ENCODE peak calls at places on chromosome 17, in six cellular contexts. Z is uterus, F is ovary, A is astrocyte of the spinal cord, K is osteoblast, R is left ventricle myocardium inferior. G is an unnamed sample.

GRCh38 chr17:34354637-34355036 is 1.6 kb upstream of the CCL13 start:
- DNase-seq in Z (no peak), F (no peak), A (no peak), K (no peak), R (no peak), G (peak)

GRCh38 chr17:32971171-32971570 is 20.5 kb upstream of the SPACA3 start:
- DNase-seq in Z (no peak), F (no peak), A (peak), K (no peak), R (no peak), G (peak)

GRCh38 chr17:16339402-16339801 is 13.9 kb downstream of the CENPV start:
- DNase-seq in Z (no peak), F (no peak), A (no peak), K (no peak), R (no peak), G (no peak)

GRCh38 chr17:17570207-17570797 is 21.2 kb downstream of the PEMT start:
- DNase-seq in Z (no peak), F (no peak), A (peak), K (peak), R (peak), G (no peak)

GRCh38 chr17:55398689-55399088 is 22.9 kb downstream of the MMD start:
- DNase-seq in Z (no peak), F (no peak), A (no peak), K (no peak), R (no peak), G (no peak)

GRCh38 chr17:60641810-60642220 is 35.8 kb upstream of the BCAS3 start:
- DNase-seq in Z (peak), F (peak), A (peak), K (peak), R (no peak), G (peak)

GRCh38 chr17:28901866-28902818 is 737 bp downstream of the DHRS13 start:
- DNase-seq in Z (peak), F (peak), A (no peak), K (peak), R (peak), G (peak)

GRCh38 chr17:81419333-81419885 is 24.2 kb downstream of the BAHCC1 start:
- DNase-seq in Z (peak), F (peak), A (peak), K (peak), R (peak), G (peak)

GRCh38 chr17:6570731-6571465 is 14.5 kb upstream of the PITPNM3 start:
- DNase-seq in Z (no peak), F (no peak), A (no peak), K (no peak), R (no peak), G (no peak)

GRCh38 chr17:59402760-59403159 is 71.3 kb downstream of the YPEL2 start:
- DNase-seq in Z (no peak), F (no peak), A (no peak), K (no peak), R (no peak), G (no peak)

GRCh38 chr17:21841839-21842238 is 149.5 kb downstream of the KCNJ18 start:
- DNase-seq in Z (no peak), F (no peak), A (no peak), K (no peak), R (no peak), G (no peak)

GRCh38 chr17:39225974-39226683 is 384 bp upstream of the STAC2 start:
- DNase-seq in Z (peak), F (peak), A (peak), K (peak), R (peak), G (peak)

GRCh38 chr17:4542726-4543191 is 12.4 kb downstream of the MYBBP1A start:
- DNase-seq in Z (no peak), F (no peak), A (no peak), K (no peak), R (no peak), G (no peak)

GRCh38 chr17:2414665-2415064 is 13.8 kb upstream of the MNT start:
- DNase-seq in Z (no peak), F (no peak), A (no peak), K (no peak), R (no peak), G (no peak)

GRCh38 chr17:13074026-13074425 is 56.2 kb upstream of the ELAC2 start:
- DNase-seq in Z (no peak), F (no peak), A (peak), K (peak), R (no peak), G (peak)

GRCh38 chr17:63675607-63676539 is 24.1 kb downstream of the LIMD2 start:
- DNase-seq in Z (peak), F (peak), A (peak), K (peak), R (peak), G (peak)

GRCh38 chr17:80797741-80798594 is 193.7 kb upstream of the CHMP6 start:
- DNase-seq in Z (no peak), F (no peak), A (no peak), K (no peak), R (no peak), G (no peak)

GRCh38 chr17:32445976-32446375 is 1.7 kb downstream of the PSMD11 start:
- DNase-seq in Z (no peak), F (no peak), A (peak), K (peak), R (no peak), G (peak)

GRCh38 chr17:2125013-2125535 is 70.2 kb downstream of the HIC1 start:
- DNase-seq in Z (no peak), F (no peak), A (peak), K (peak), R (no peak), G (no peak)

GRCh38 chr17:73248532-73248931 is 13.1 kb downstream of the CPSF4L start:
- DNase-seq in Z (no peak), F (no peak), A (no peak), K (no peak), R (no peak), G (no peak)

GRCh38 chr17:73250851-73251640 is 10.6 kb downstream of the CPSF4L start:
- DNase-seq in Z (no peak), F (no peak), A (no peak), K (no peak), R (no peak), G (no peak)

GRCh38 chr17:73249700-73250099 is 12.0 kb downstream of the CPSF4L start:
- DNase-seq in Z (no peak), F (no peak), A (no peak), K (no peak), R (no peak), G (no peak)

GRCh38 chr17:73251871-73252270 is 9.8 kb downstream of the CPSF4L start:
- DNase-seq in Z (no peak), F (no peak), A (no peak), K (no peak), R (no peak), G (no peak)

DNA sequence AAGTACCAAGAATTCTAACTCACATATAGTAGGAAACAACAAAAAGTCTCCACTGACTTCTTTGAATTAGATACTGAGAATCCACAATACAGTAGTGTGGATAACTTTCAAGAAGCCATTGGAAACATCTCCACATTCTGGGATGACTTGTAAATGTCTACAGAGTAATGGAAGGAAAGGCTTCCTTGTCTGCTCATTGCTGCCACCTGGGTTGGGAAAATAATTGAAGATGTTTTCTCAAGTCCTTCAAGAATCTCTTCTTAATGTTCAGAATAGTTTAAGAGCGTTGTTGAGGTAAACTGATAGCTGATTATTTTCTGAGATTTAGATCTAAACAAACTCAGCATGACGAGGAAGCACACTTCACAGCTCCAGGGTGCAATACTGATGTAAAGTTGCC is 14.0 kb downstream of the CPSF4L start:
- DNase-seq in Z (no peak), F (no peak), A (no peak), K (no peak), R (no peak), G (no peak)
- TF ChIP-seq CTCF in Z (no peak), F (no peak), A (peak), K (peak), R (no peak), G (peak)

DNA sequence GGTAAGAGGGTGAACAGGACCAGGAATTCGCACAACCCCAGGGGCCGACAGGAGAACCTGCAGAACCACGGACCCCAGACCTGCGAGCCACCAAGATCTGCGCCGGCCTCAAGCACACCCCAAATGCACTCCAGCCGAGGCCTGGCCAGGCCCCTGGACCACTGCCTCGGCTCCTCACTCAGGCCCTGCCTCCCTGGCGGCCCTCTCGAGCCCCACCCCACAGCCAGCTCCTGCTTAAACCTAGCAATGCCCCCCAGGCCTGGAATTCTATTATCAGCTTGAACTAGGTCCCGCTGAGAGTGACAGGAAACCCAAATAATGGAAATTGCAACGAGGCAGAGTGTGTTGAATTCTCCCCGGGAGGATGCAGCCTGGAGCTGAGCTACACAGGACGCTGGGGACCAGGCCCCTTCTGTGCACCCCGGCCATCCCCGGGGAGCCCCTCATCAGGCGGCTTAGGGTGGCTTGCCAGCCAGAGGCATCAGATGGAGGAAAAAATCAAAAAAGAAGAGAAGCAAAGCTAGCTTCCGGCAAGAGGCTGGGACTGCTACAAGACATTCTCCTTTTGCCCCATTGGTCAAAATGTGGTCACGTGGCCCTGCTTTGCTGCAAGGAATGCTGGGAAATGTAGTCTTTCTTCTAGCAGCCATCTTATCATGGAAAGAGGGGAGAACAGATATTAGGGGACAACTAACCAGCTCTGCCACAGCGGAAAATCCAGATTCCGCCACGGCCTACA is 2.4 kb upstream of the ENPP7 start:
- DNase-seq in Z (peak), F (peak), A (peak), K (peak), R (peak), G (peak)
- H3K4me3 ChIP-seq in Z (peak), F (peak), A (peak), K (peak), R (peak), G (peak)

DNA sequence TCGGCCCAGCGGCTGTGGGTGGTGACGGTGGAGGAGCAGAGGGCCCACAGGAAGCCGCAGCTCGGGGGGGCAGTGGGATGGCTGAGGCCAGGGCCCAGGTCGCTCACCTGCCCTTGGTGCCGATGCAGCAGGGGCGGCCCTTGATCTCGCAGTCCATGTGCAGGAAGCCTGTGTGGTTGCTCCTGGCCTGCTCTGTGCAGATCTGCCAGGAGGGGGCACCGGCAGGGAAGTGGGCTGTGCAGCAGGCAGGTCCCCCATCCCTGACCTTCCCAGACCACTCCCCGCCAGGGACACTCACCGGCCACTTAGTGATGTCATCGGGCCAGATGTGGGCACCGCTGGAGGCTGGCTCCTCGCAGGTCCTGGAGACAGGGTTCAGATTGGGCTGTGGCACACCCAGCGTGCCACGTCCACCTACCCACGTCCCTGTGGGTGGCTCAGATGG is 6.2 kb downstream of the AANAT start:
- DNase-seq in Z (no peak), F (no peak), A (no peak), K (peak), R (no peak), G (no peak)
- TF ChIP-seq CTCF in Z (no peak), F (no peak), A (peak), K (peak), R (peak), G (peak)

GRCh38 chr17:549197-550040 is 165.2 kb downstream of the VPS53 start:
- DNase-seq in Z (no peak), F (no peak), A (peak), K (peak), R (no peak), G (peak)
- H3K4me3 ChIP-seq in Z (no peak), F (no peak), A (no peak), K (peak), R (no peak), G (peak)

GRCh38 chr17:19785854-19786253 is 37.8 kb upstream of the ALDH3A1 start:
- DNase-seq in Z (no peak), F (no peak), A (no peak), K (no peak), R (no peak), G (no peak)
- TF ChIP-seq CTCF in Z (no peak), F (no peak), A (peak), K (peak), R (no peak), G (peak)

GRCh38 chr17:8611135-8611534 is 19.4 kb downstream of the MYH10 start:
- DNase-seq in Z (no peak), F (no peak), A (no peak), K (no peak), R (no peak), G (peak)
- H3K4me3 ChIP-seq in Z (no peak), F (no peak), A (no peak), K (peak), R (peak), G (peak)

G was measured in foreskin fibroblast.